ENCODE peak calls at places on chromosomes 13 and 19, in eight cellular contexts. One of them, this sample, is unnamed.

GRCh38 chr13:103539265-103539664 is 473.0 kb upstream of the SLC10A2 start:
- DNase-seq in mucosa of gallbladder: no peak
- DNase-seq in ovary: no peak
- DNase-seq in GM13976: no peak
- DNase-seq in IMR-90: no peak
- DNase-seq in T follicular helper cell: no peak
- DNase-seq in GM03348: no peak
- DNase-seq in stimulated activated CD8-positive, alpha-beta memory T cell treated with anti-CD3 and anti-CD28 coated beads, Interleukin-4, amount 100 ng/mL, for 4 hours: no peak
- DNase-seq in this sample: no peak

GRCh38 chr13:39603424-39603947 is 493 bp upstream of the LHFPL6 start:
- DNase-seq in mucosa of gallbladder: no peak
- DNase-seq in ovary: peak
- DNase-seq in GM13976: no peak
- DNase-seq in IMR-90: peak
- DNase-seq in T follicular helper cell: no peak
- DNase-seq in GM03348: peak
- DNase-seq in stimulated activated CD8-positive, alpha-beta memory T cell treated with anti-CD3 and anti-CD28 coated beads, Interleukin-4, amount 100 ng/mL, for 4 hours: no peak
- DNase-seq in this sample: peak

GRCh38 chr13:100209857-100210580 is 121.1 kb downstream of the PCCA start:
- DNase-seq in mucosa of gallbladder: no peak
- DNase-seq in ovary: no peak
- DNase-seq in GM13976: no peak
- DNase-seq in IMR-90: peak
- DNase-seq in T follicular helper cell: no peak
- DNase-seq in GM03348: peak
- DNase-seq in stimulated activated CD8-positive, alpha-beta memory T cell treated with anti-CD3 and anti-CD28 coated beads, Interleukin-4, amount 100 ng/mL, for 4 hours: no peak
- DNase-seq in this sample: peak

GRCh38 chr19:12881172-12881808 is at the start of gene DNASE2:
- DNase-seq in mucosa of gallbladder: peak
- DNase-seq in ovary: peak
- DNase-seq in GM13976: peak
- DNase-seq in IMR-90: peak
- DNase-seq in T follicular helper cell: peak
- DNase-seq in GM03348: peak
- DNase-seq in stimulated activated CD8-positive, alpha-beta memory T cell treated with anti-CD3 and anti-CD28 coated beads, Interleukin-4, amount 100 ng/mL, for 4 hours: peak
- DNase-seq in this sample: peak

GRCh38 chr13:42559057-42559456 is 14.9 kb upstream of the TNFSF11 start:
- DNase-seq in mucosa of gallbladder: no peak
- DNase-seq in ovary: no peak
- DNase-seq in GM13976: no peak
- DNase-seq in IMR-90: no peak
- DNase-seq in T follicular helper cell: no peak
- DNase-seq in GM03348: no peak
- DNase-seq in stimulated activated CD8-positive, alpha-beta memory T cell treated with anti-CD3 and anti-CD28 coated beads, Interleukin-4, amount 100 ng/mL, for 4 hours: no peak
- DNase-seq in this sample: no peak

GRCh38 chr13:106573855-106574254 is 5.9 kb upstream of the ARGLU1 start:
- DNase-seq in mucosa of gallbladder: peak
- DNase-seq in ovary: peak
- DNase-seq in GM13976: no peak
- DNase-seq in IMR-90: peak
- DNase-seq in T follicular helper cell: no peak
- DNase-seq in GM03348: peak
- DNase-seq in stimulated activated CD8-positive, alpha-beta memory T cell treated with anti-CD3 and anti-CD28 coated beads, Interleukin-4, amount 100 ng/mL, for 4 hours: no peak
- DNase-seq in this sample: peak

GRCh38 chr19:40786060-40787037 is 8.3 kb downstream of the RAB4B start:
- DNase-seq in mucosa of gallbladder: no peak
- DNase-seq in ovary: no peak
- DNase-seq in GM13976: no peak
- DNase-seq in IMR-90: no peak
- DNase-seq in T follicular helper cell: no peak
- DNase-seq in GM03348: no peak
- DNase-seq in stimulated activated CD8-positive, alpha-beta memory T cell treated with anti-CD3 and anti-CD28 coated beads, Interleukin-4, amount 100 ng/mL, for 4 hours: no peak
- DNase-seq in this sample: no peak

GRCh38 chr19:34429553-34429952 is 1.4 kb downstream of the UBA2 start:
- DNase-seq in mucosa of gallbladder: no peak
- DNase-seq in ovary: no peak
- DNase-seq in GM13976: no peak
- DNase-seq in IMR-90: no peak
- DNase-seq in T follicular helper cell: no peak
- DNase-seq in GM03348: no peak
- DNase-seq in stimulated activated CD8-positive, alpha-beta memory T cell treated with anti-CD3 and anti-CD28 coated beads, Interleukin-4, amount 100 ng/mL, for 4 hours: no peak
- DNase-seq in this sample: no peak

GRCh38 chr19:29626386-29626785 is 20.3 kb downstream of the POP4 start:
- DNase-seq in mucosa of gallbladder: no peak
- DNase-seq in ovary: no peak
- DNase-seq in GM13976: no peak
- DNase-seq in IMR-90: no peak
- DNase-seq in T follicular helper cell: no peak
- DNase-seq in GM03348: no peak
- DNase-seq in stimulated activated CD8-positive, alpha-beta memory T cell treated with anti-CD3 and anti-CD28 coated beads, Interleukin-4, amount 100 ng/mL, for 4 hours: no peak
- DNase-seq in this sample: no peak

GRCh38 chr19:49672131-49672919 is 4.7 kb upstream of the PRMT1 start:
- DNase-seq in mucosa of gallbladder: peak
- DNase-seq in ovary: peak
- DNase-seq in GM13976: peak
- DNase-seq in IMR-90: peak
- DNase-seq in T follicular helper cell: peak
- DNase-seq in GM03348: peak
- DNase-seq in stimulated activated CD8-positive, alpha-beta memory T cell treated with anti-CD3 and anti-CD28 coated beads, Interleukin-4, amount 100 ng/mL, for 4 hours: peak
- DNase-seq in this sample: peak

GRCh38 chr19:3163943-3164342 is 14.6 kb upstream of the S1PR4 start:
- DNase-seq in mucosa of gallbladder: no peak
- DNase-seq in ovary: no peak
- DNase-seq in GM13976: no peak
- DNase-seq in IMR-90: no peak
- DNase-seq in T follicular helper cell: no peak
- DNase-seq in GM03348: no peak
- DNase-seq in stimulated activated CD8-positive, alpha-beta memory T cell treated with anti-CD3 and anti-CD28 coated beads, Interleukin-4, amount 100 ng/mL, for 4 hours: no peak
- DNase-seq in this sample: no peak

GRCh38 chr13:110126391-110126961 is 180.5 kb downstream of the COL4A1 start:
- DNase-seq in mucosa of gallbladder: peak
- DNase-seq in ovary: peak
- DNase-seq in GM13976: no peak
- DNase-seq in IMR-90: peak
- DNase-seq in T follicular helper cell: no peak
- DNase-seq in GM03348: peak
- DNase-seq in stimulated activated CD8-positive, alpha-beta memory T cell treated with anti-CD3 and anti-CD28 coated beads, Interleukin-4, amount 100 ng/mL, for 4 hours: no peak
- DNase-seq in this sample: peak

GRCh38 chr13:37443538-37443937 is 155.0 kb downstream of the POSTN start:
- DNase-seq in mucosa of gallbladder: no peak
- DNase-seq in ovary: no peak
- DNase-seq in GM13976: no peak
- DNase-seq in IMR-90: peak
- DNase-seq in T follicular helper cell: no peak
- DNase-seq in GM03348: peak
- DNase-seq in stimulated activated CD8-positive, alpha-beta memory T cell treated with anti-CD3 and anti-CD28 coated beads, Interleukin-4, amount 100 ng/mL, for 4 hours: no peak
- DNase-seq in this sample: peak

GRCh38 chr19:33089061-33089460 is 8.1 kb downstream of the GPATCH1 start:
- DNase-seq in mucosa of gallbladder: no peak
- DNase-seq in ovary: no peak
- DNase-seq in GM13976: no peak
- DNase-seq in IMR-90: no peak
- DNase-seq in T follicular helper cell: no peak
- DNase-seq in GM03348: no peak
- DNase-seq in stimulated activated CD8-positive, alpha-beta memory T cell treated with anti-CD3 and anti-CD28 coated beads, Interleukin-4, amount 100 ng/mL, for 4 hours: no peak
- DNase-seq in this sample: no peak

GRCh38 chr19:18058208-18059009 is 28.3 kb downstream of the IL12RB1 start:
- DNase-seq in mucosa of gallbladder: peak
- DNase-seq in ovary: peak
- DNase-seq in GM13976: peak
- DNase-seq in IMR-90: peak
- DNase-seq in T follicular helper cell: peak
- DNase-seq in GM03348: peak
- DNase-seq in stimulated activated CD8-positive, alpha-beta memory T cell treated with anti-CD3 and anti-CD28 coated beads, Interleukin-4, amount 100 ng/mL, for 4 hours: peak
- DNase-seq in this sample: peak

GRCh38 chr19:13156968-13157882 is 7.0 kb downstream of the IER2 start:
- DNase-seq in mucosa of gallbladder: no peak
- DNase-seq in ovary: no peak
- DNase-seq in GM13976: no peak
- DNase-seq in IMR-90: no peak
- DNase-seq in T follicular helper cell: no peak
- DNase-seq in GM03348: no peak
- DNase-seq in stimulated activated CD8-positive, alpha-beta memory T cell treated with anti-CD3 and anti-CD28 coated beads, Interleukin-4, amount 100 ng/mL, for 4 hours: no peak
- DNase-seq in this sample: peak

GRCh38 chr13:56528040-56528760 is 612.5 kb upstream of the PRR20A start:
- DNase-seq in mucosa of gallbladder: no peak
- DNase-seq in ovary: no peak
- DNase-seq in GM13976: no peak
- DNase-seq in IMR-90: no peak
- DNase-seq in T follicular helper cell: no peak
- DNase-seq in GM03348: no peak
- DNase-seq in stimulated activated CD8-positive, alpha-beta memory T cell treated with anti-CD3 and anti-CD28 coated beads, Interleukin-4, amount 100 ng/mL, for 4 hours: no peak
- DNase-seq in this sample: no peak

GRCh38 chr19:1865172-1866010 is 2.0 kb upstream of the KLF16 start:
- DNase-seq in mucosa of gallbladder: no peak
- DNase-seq in ovary: no peak
- DNase-seq in GM13976: no peak
- DNase-seq in IMR-90: no peak
- DNase-seq in T follicular helper cell: no peak
- DNase-seq in GM03348: no peak
- DNase-seq in stimulated activated CD8-positive, alpha-beta memory T cell treated with anti-CD3 and anti-CD28 coated beads, Interleukin-4, amount 100 ng/mL, for 4 hours: no peak
- DNase-seq in this sample: no peak

GRCh38 chr13:110455941-110456340 is 105.6 kb downstream of the RAB20 start:
- DNase-seq in mucosa of gallbladder: peak
- DNase-seq in ovary: peak
- DNase-seq in GM13976: peak
- DNase-seq in IMR-90: peak
- DNase-seq in T follicular helper cell: peak
- DNase-seq in GM03348: peak
- DNase-seq in stimulated activated CD8-positive, alpha-beta memory T cell treated with anti-CD3 and anti-CD28 coated beads, Interleukin-4, amount 100 ng/mL, for 4 hours: peak
- DNase-seq in this sample: peak

GRCh38 chr13:113668491-113668971 is 1.5 kb downstream of the GRK1 start:
- DNase-seq in mucosa of gallbladder: no peak
- DNase-seq in ovary: peak
- DNase-seq in GM13976: no peak
- DNase-seq in IMR-90: no peak
- DNase-seq in T follicular helper cell: no peak
- DNase-seq in GM03348: no peak
- DNase-seq in stimulated activated CD8-positive, alpha-beta memory T cell treated with anti-CD3 and anti-CD28 coated beads, Interleukin-4, amount 100 ng/mL, for 4 hours: no peak
- DNase-seq in this sample: no peak

GRCh38 chr13:100438059-100438788 is 150.4 kb downstream of the GGACT start:
- DNase-seq in mucosa of gallbladder: no peak
- DNase-seq in ovary: no peak
- DNase-seq in GM13976: no peak
- DNase-seq in IMR-90: no peak
- DNase-seq in T follicular helper cell: no peak
- DNase-seq in GM03348: no peak
- DNase-seq in stimulated activated CD8-positive, alpha-beta memory T cell treated with anti-CD3 and anti-CD28 coated beads, Interleukin-4, amount 100 ng/mL, for 4 hours: no peak
- DNase-seq in this sample: no peak

GRCh38 chr19:13796301-13797057 is 1.2 kb downstream of the ZSWIM4 start:
- DNase-seq in mucosa of gallbladder: peak
- DNase-seq in ovary: peak
- DNase-seq in GM13976: peak
- DNase-seq in IMR-90: peak
- DNase-seq in T follicular helper cell: no peak
- DNase-seq in GM03348: peak
- DNase-seq in stimulated activated CD8-positive, alpha-beta memory T cell treated with anti-CD3 and anti-CD28 coated beads, Interleukin-4, amount 100 ng/mL, for 4 hours: no peak
- DNase-seq in this sample: peak

GRCh38 chr19:29290853-29291252 is 77.9 kb upstream of the UQCRFS1 start:
- DNase-seq in mucosa of gallbladder: no peak
- DNase-seq in ovary: no peak
- DNase-seq in GM13976: no peak
- DNase-seq in IMR-90: no peak
- DNase-seq in T follicular helper cell: no peak
- DNase-seq in GM03348: no peak
- DNase-seq in stimulated activated CD8-positive, alpha-beta memory T cell treated with anti-CD3 and anti-CD28 coated beads, Interleukin-4, amount 100 ng/mL, for 4 hours: no peak
- DNase-seq in this sample: no peak

GRCh38 chr13:80348308-80348707 is 7.4 kb upstream of the SPRY2 start:
- DNase-seq in mucosa of gallbladder: no peak
- DNase-seq in ovary: no peak
- DNase-seq in GM13976: no peak
- DNase-seq in IMR-90: no peak
- DNase-seq in T follicular helper cell: no peak
- DNase-seq in GM03348: no peak
- DNase-seq in stimulated activated CD8-positive, alpha-beta memory T cell treated with anti-CD3 and anti-CD28 coated beads, Interleukin-4, amount 100 ng/mL, for 4 hours: no peak
- DNase-seq in this sample: no peak

GRCh38 chr19:35644987-35645679 is 3.0 kb upstream of the COX6B1 start:
- DNase-seq in mucosa of gallbladder: peak
- DNase-seq in ovary: peak
- DNase-seq in GM13976: peak
- DNase-seq in IMR-90: peak
- DNase-seq in T follicular helper cell: peak
- DNase-seq in GM03348: peak
- DNase-seq in stimulated activated CD8-positive, alpha-beta memory T cell treated with anti-CD3 and anti-CD28 coated beads, Interleukin-4, amount 100 ng/mL, for 4 hours: peak
- DNase-seq in this sample: peak

GRCh38 chr19:53394522-53394973 is 401 bp upstream of the ZNF765 start:
- DNase-seq in mucosa of gallbladder: peak
- DNase-seq in ovary: peak
- DNase-seq in GM13976: no peak
- DNase-seq in IMR-90: peak
- DNase-seq in T follicular helper cell: no peak
- DNase-seq in GM03348: peak
- DNase-seq in stimulated activated CD8-positive, alpha-beta memory T cell treated with anti-CD3 and anti-CD28 coated beads, Interleukin-4, amount 100 ng/mL, for 4 hours: no peak
- DNase-seq in this sample: no peak

This sample was measured in cardiac fibroblast.